ENCODE peak calls at places on chromosomes 3 and 15, in nine cellular contexts. One of them, this sample, is unnamed.
A peak's percentile ranks its signal among the peaks of the same experiment; 100 is the strongest.

GRCh38 chr15:101280007-101280406 is 2.7 kb upstream of the SELENOS start:
- DNase-seq in transverse colon: no peak
- DNase-seq in upper lobe of left lung: no peak
- DNase-seq in body of pancreas: no peak
- DNase-seq in stomach: no peak
- DNase-seq in adrenal gland: no peak
- DNase-seq in ovary: no peak
- DNase-seq in testis: no peak
- DNase-seq in lower leg skin: no peak
- DNase-seq in this sample: no peak

GRCh38 chr15:58929891-58930416 is 3.5 kb downstream of the SLTM start:
- DNase-seq in upper lobe of left lung: no peak
- DNase-seq in stomach: no peak
- DNase-seq in transverse colon: no peak
- DNase-seq in body of pancreas: no peak
- DNase-seq in ovary: no peak
- DNase-seq in testis: no peak
- DNase-seq in adrenal gland: no peak
- DNase-seq in lower leg skin: no peak
- DNase-seq in this sample: no peak

GRCh38 chr3:55885721-55886120 is 398.6 kb upstream of the WNT5A start:
- DNase-seq in body of pancreas: no peak
- DNase-seq in ovary: no peak
- DNase-seq in adrenal gland: no peak
- DNase-seq in transverse colon: no peak
- DNase-seq in testis: no peak
- DNase-seq in upper lobe of left lung: no peak
- DNase-seq in stomach: no peak
- DNase-seq in lower leg skin: no peak
- DNase-seq in this sample: no peak

GRCh38 chr3:5376761-5377160 is 189.3 kb downstream of the EDEM1 start:
- DNase-seq in adrenal gland: no peak
- DNase-seq in testis: no peak
- DNase-seq in ovary: no peak
- DNase-seq in upper lobe of left lung: no peak
- DNase-seq in transverse colon: peak; percentile 37
- DNase-seq in lower leg skin: no peak
- DNase-seq in stomach: peak; percentile 82
- DNase-seq in body of pancreas: no peak
- DNase-seq in this sample: peak; percentile 71

GRCh38 chr3:128394033-128394432 is 72.7 kb downstream of the DNAJB8 start:
- DNase-seq in stomach: no peak
- DNase-seq in adrenal gland: no peak
- DNase-seq in body of pancreas: no peak
- DNase-seq in transverse colon: no peak
- DNase-seq in upper lobe of left lung: no peak
- DNase-seq in testis: no peak
- DNase-seq in ovary: no peak
- DNase-seq in lower leg skin: no peak
- DNase-seq in this sample: no peak

GRCh38 chr15:70290708-70291107 is 193.0 kb upstream of the TLE3 start:
- DNase-seq in testis: no peak
- DNase-seq in transverse colon: no peak
- DNase-seq in lower leg skin: no peak
- DNase-seq in body of pancreas: no peak
- DNase-seq in adrenal gland: no peak
- DNase-seq in upper lobe of left lung: no peak
- DNase-seq in stomach: no peak
- DNase-seq in ovary: no peak
- DNase-seq in this sample: no peak

GRCh38 chr3:11335056-11335608 is 62.9 kb downstream of the ATG7 start:
- DNase-seq in adrenal gland: no peak
- DNase-seq in stomach: no peak
- DNase-seq in lower leg skin: peak; percentile 24
- DNase-seq in transverse colon: no peak
- DNase-seq in testis: no peak
- DNase-seq in body of pancreas: no peak
- DNase-seq in ovary: no peak
- DNase-seq in upper lobe of left lung: no peak
- DNase-seq in this sample: no peak

GRCh38 chr3:50652709-50653108 is 22.0 kb upstream of the DOCK3 start:
- DNase-seq in adrenal gland: peak; percentile 46
- DNase-seq in stomach: peak; percentile 48
- DNase-seq in lower leg skin: no peak
- DNase-seq in testis: no peak
- DNase-seq in body of pancreas: peak; percentile 37
- DNase-seq in ovary: no peak
- DNase-seq in transverse colon: peak; percentile 34
- DNase-seq in upper lobe of left lung: no peak
- DNase-seq in this sample: peak; percentile 64

GRCh38 chr3:193954752-193955151 is 181.2 kb upstream of the HES1 start:
- DNase-seq in testis: no peak
- DNase-seq in adrenal gland: no peak
- DNase-seq in body of pancreas: no peak
- DNase-seq in upper lobe of left lung: no peak
- DNase-seq in ovary: no peak
- DNase-seq in lower leg skin: no peak
- DNase-seq in stomach: no peak
- DNase-seq in transverse colon: no peak
- DNase-seq in this sample: no peak

GRCh38 chr15:63909819-63910437 is 76.2 kb upstream of the HERC1 start:
- DNase-seq in stomach: no peak
- DNase-seq in upper lobe of left lung: peak; percentile 32
- DNase-seq in testis: no peak
- DNase-seq in ovary: peak; percentile 52
- DNase-seq in body of pancreas: no peak
- DNase-seq in adrenal gland: peak; percentile 50
- DNase-seq in lower leg skin: no peak
- DNase-seq in transverse colon: no peak
- DNase-seq in this sample: no peak

GRCh38 chr3:55519016-55519415 is 31.9 kb upstream of the WNT5A start:
- DNase-seq in adrenal gland: no peak
- DNase-seq in ovary: no peak
- DNase-seq in stomach: no peak
- DNase-seq in testis: no peak
- DNase-seq in transverse colon: no peak
- DNase-seq in lower leg skin: no peak
- DNase-seq in body of pancreas: no peak
- DNase-seq in upper lobe of left lung: no peak
- DNase-seq in this sample: no peak

GRCh38 chr15:74808073-74808839 is 4.4 kb upstream of the LMAN1L start:
- DNase-seq in testis: no peak
- DNase-seq in adrenal gland: no peak
- DNase-seq in transverse colon: peak; percentile 79
- DNase-seq in body of pancreas: no peak
- DNase-seq in lower leg skin: no peak
- DNase-seq in ovary: no peak
- DNase-seq in stomach: peak; percentile 66
- DNase-seq in upper lobe of left lung: no peak
- DNase-seq in this sample: no peak

GRCh38 chr3:130932979-130933378 is 39.1 kb downstream of the ATP2C1 start:
- DNase-seq in ovary: no peak
- DNase-seq in testis: no peak
- DNase-seq in stomach: no peak
- DNase-seq in adrenal gland: no peak
- DNase-seq in lower leg skin: no peak
- DNase-seq in transverse colon: no peak
- DNase-seq in upper lobe of left lung: no peak
- DNase-seq in body of pancreas: no peak
- DNase-seq in this sample: no peak

GRCh38 chr3:42654331-42655201 is 1.1 kb downstream of the ZBTB47 start:
- DNase-seq in stomach: peak; percentile 42
- DNase-seq in upper lobe of left lung: peak; percentile 93
- DNase-seq in testis: peak; percentile 73
- DNase-seq in lower leg skin: peak; percentile 40
- DNase-seq in transverse colon: peak; percentile 46
- DNase-seq in adrenal gland: peak; percentile 77
- DNase-seq in body of pancreas: peak; percentile 60
- DNase-seq in ovary: peak; percentile 76
- DNase-seq in this sample: no peak

GRCh38 chr15:96348112-96349027 is 17.9 kb downstream of the NR2F2 start:
- DNase-seq in stomach: no peak
- DNase-seq in transverse colon: no peak
- DNase-seq in lower leg skin: no peak
- DNase-seq in ovary: no peak
- DNase-seq in testis: no peak
- DNase-seq in adrenal gland: no peak
- DNase-seq in body of pancreas: no peak
- DNase-seq in upper lobe of left lung: no peak
- DNase-seq in this sample: no peak

GRCh38 chr15:55221090-55222011 is 24.6 kb upstream of the RSL24D1 start:
- DNase-seq in transverse colon: no peak
- DNase-seq in upper lobe of left lung: no peak
- DNase-seq in testis: no peak
- DNase-seq in ovary: no peak
- DNase-seq in stomach: no peak
- DNase-seq in lower leg skin: no peak
- DNase-seq in adrenal gland: peak; percentile 27
- DNase-seq in body of pancreas: no peak
- DNase-seq in this sample: no peak

GRCh38 chr15:101258238-101259144 is 6.6 kb upstream of the CHSY1 start:
- DNase-seq in ovary: peak; percentile 71
- DNase-seq in stomach: peak; percentile 71
- DNase-seq in upper lobe of left lung: no peak
- DNase-seq in testis: peak; percentile 75
- DNase-seq in transverse colon: peak; percentile 68
- DNase-seq in body of pancreas: peak; percentile 70
- DNase-seq in adrenal gland: peak; percentile 82
- DNase-seq in lower leg skin: no peak
- DNase-seq in this sample: peak; percentile 49

GRCh38 chr3:140360332-140360731 is 317.5 kb upstream of the TRIM42 start:
- DNase-seq in transverse colon: no peak
- DNase-seq in lower leg skin: no peak
- DNase-seq in body of pancreas: no peak
- DNase-seq in stomach: no peak
- DNase-seq in upper lobe of left lung: no peak
- DNase-seq in testis: no peak
- DNase-seq in ovary: no peak
- DNase-seq in adrenal gland: no peak
- DNase-seq in this sample: no peak

GRCh38 chr3:48826451-48826850 is 21.2 kb downstream of the PRKAR2A start:
- DNase-seq in transverse colon: no peak
- DNase-seq in adrenal gland: peak; percentile 63
- DNase-seq in body of pancreas: no peak
- DNase-seq in testis: no peak
- DNase-seq in lower leg skin: no peak
- DNase-seq in ovary: no peak
- DNase-seq in stomach: no peak
- DNase-seq in upper lobe of left lung: no peak
- DNase-seq in this sample: no peak

DNA sequence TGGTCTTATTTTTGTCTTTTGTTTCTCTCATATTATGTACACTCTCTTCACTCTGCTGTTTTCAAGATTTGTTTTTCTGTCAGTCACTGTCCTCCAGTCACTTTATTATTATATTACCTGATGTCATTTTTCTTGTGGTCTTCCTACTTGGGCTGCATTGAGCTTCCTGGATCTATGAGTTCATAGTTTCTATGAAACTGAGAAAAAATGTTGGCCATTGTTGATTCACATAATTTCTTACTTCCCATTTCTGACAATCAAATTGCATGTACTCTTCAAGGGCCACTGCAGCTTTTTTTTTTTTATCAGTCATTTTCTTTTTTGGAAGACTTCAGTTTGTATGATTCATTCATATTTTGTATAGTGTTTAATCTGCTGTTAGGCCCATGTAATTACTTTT is 1180.6 kb upstream of the GBE1 start:
- DNase-seq in ovary: no peak
- DNase-seq in body of pancreas: no peak
- DNase-seq in testis: no peak
- DNase-seq in upper lobe of left lung: no peak
- DNase-seq in stomach: no peak
- DNase-seq in adrenal gland: no peak
- DNase-seq in transverse colon: no peak
- DNase-seq in lower leg skin: no peak
- DNase-seq in this sample: no peak
- H3K4me3 ChIP-seq in ovary: no peak overlapping the region
- H3K4me3 ChIP-seq in body of pancreas: no peak overlapping the region
- H3K4me3 ChIP-seq in testis: no peak overlapping the region
- H3K4me3 ChIP-seq in upper lobe of left lung: no peak overlapping the region
- H3K4me3 ChIP-seq in stomach: no peak overlapping the region
- H3K4me3 ChIP-seq in adrenal gland: no peak overlapping the region
- H3K4me3 ChIP-seq in transverse colon: no peak overlapping the region
- H3K4me3 ChIP-seq in lower leg skin: no peak overlapping the region
- H3K4me3 ChIP-seq in this sample: no peak overlapping the region

DNA sequence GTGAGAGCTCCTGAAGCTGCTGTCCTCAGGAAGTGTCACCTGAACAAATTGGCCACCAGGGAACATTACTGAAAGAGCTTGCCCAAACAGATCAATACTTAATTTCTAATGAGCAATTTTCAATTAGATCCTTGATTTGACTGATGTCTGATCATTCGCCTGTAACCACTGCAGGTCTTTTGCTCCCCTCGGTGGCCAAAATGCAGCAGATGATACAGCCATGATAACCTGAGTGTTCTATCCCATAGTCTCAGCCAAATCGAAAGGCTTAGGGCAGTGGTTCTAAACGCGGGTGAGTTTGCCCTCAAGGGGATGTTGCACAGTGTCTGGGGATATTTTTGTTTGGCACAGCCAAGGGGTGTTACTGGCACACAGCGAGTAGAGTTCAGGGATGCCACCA is 57.7 kb upstream of the MEX3B start:
- DNase-seq in stomach: no peak
- DNase-seq in transverse colon: no peak
- DNase-seq in upper lobe of left lung: no peak
- DNase-seq in ovary: no peak
- DNase-seq in adrenal gland: no peak
- DNase-seq in testis: no peak
- DNase-seq in body of pancreas: no peak
- DNase-seq in lower leg skin: no peak
- DNase-seq in this sample: no peak
- TF ChIP-seq CTCF in stomach: no peak
- TF ChIP-seq CTCF in transverse colon: no peak
- TF ChIP-seq CTCF in upper lobe of left lung: no peak
- TF ChIP-seq CTCF in ovary: no peak
- TF ChIP-seq CTCF in adrenal gland: no peak
- TF ChIP-seq CTCF in testis: no peak
- TF ChIP-seq CTCF in body of pancreas: no peak
- TF ChIP-seq CTCF in lower leg skin: no peak
- TF ChIP-seq CTCF in this sample: no peak

DNA sequence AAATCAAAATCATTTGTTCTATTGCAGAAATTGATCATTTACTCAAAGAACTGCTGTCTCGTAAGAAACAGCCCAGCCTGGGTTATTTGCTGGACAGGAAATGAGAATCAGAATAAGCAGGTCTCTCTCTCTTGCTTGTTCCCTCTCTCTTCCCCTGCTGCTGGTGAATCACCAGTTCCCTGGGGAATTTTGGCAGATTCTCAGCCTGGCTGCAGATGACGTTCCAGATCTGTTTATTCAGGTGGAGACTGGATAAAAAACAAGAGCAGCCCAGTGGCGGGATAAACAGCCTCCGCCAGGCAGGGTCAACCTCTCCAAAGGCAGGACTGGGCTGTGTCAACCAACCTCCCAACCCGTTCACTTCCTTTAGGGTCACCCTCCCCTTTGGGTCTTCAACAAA is 72.1 kb downstream of the LRIG1 start:
- DNase-seq in testis: peak; percentile 69
- DNase-seq in transverse colon: peak; percentile 66
- DNase-seq in ovary: peak; percentile 76
- DNase-seq in lower leg skin: peak; percentile 88
- DNase-seq in adrenal gland: peak; percentile 82
- DNase-seq in body of pancreas: peak; percentile 90
- DNase-seq in upper lobe of left lung: no peak
- DNase-seq in stomach: peak; percentile 76
- DNase-seq in this sample: peak; percentile 64
- TF ChIP-seq POLR2A in testis: no peak
- TF ChIP-seq POLR2A in transverse colon: no peak
- TF ChIP-seq POLR2A in ovary: no peak
- TF ChIP-seq POLR2A in lower leg skin: no peak
- TF ChIP-seq POLR2A in adrenal gland: no peak
- TF ChIP-seq POLR2A in body of pancreas: no peak
- TF ChIP-seq POLR2A in upper lobe of left lung: no peak
- TF ChIP-seq POLR2A in stomach: no peak
- TF ChIP-seq POLR2A in this sample: no peak

GRCh38 chr3:112635674-112636073 is 5.3 kb downstream of the CCDC80 start:
- DNase-seq in transverse colon: peak; percentile 31
- DNase-seq in ovary: peak; percentile 69
- DNase-seq in upper lobe of left lung: no peak
- DNase-seq in stomach: no peak
- DNase-seq in lower leg skin: no peak
- DNase-seq in body of pancreas: no peak
- DNase-seq in adrenal gland: peak; percentile 45
- DNase-seq in testis: no peak
- DNase-seq in this sample: no peak
- H3K4me3 ChIP-seq in transverse colon: no peak overlapping the region
- H3K4me3 ChIP-seq in ovary: peak overlapping the region; percentile 24
- H3K4me3 ChIP-seq in upper lobe of left lung: no peak overlapping the region
- H3K4me3 ChIP-seq in stomach: no peak overlapping the region
- H3K4me3 ChIP-seq in lower leg skin: no peak overlapping the region
- H3K4me3 ChIP-seq in body of pancreas: no peak overlapping the region
- H3K4me3 ChIP-seq in adrenal gland: no peak overlapping the region
- H3K4me3 ChIP-seq in testis: no peak overlapping the region
- H3K4me3 ChIP-seq in this sample: no peak overlapping the region